ENCODE peak calls at places on chromosomes 12 and 14, in nine cellular contexts. V is H9, P is HuH-7, C is cardiac fibroblast, N is esophagus squamous epithelium, B is heart left ventricle, D is retina, F is NCI-H1092 treated with DMSO at 0.1 percent for 48 hours, L is fibroblast of lung. W is an unnamed sample.

GRCh38 chr12:119208626-119209061 is 29.9 kb downstream of the HSPB8 start:
- DNase-seq in C (peak), P (no peak), B (peak), N (no peak), F (no peak), D (peak), L (peak), V (peak), W (no peak)

GRCh38 chr12:77231548-77231947 is 166.2 kb upstream of the E2F7 start:
- DNase-seq in D (no peak), L (peak), F (no peak), V (no peak), N (no peak), B (peak), P (no peak), C (peak), W (no peak)

GRCh38 chr14:69358233-69358963 is 39.7 kb downstream of the ERH start:
- DNase-seq in N (no peak), V (no peak), D (no peak), F (no peak), L (peak), C (no peak), B (no peak), P (no peak), W (no peak)

GRCh38 chr12:90576707-90577106 is 378.3 kb downstream of the CCER1 start:
- DNase-seq in N (no peak), C (peak), F (no peak), B (no peak), P (no peak), V (no peak), D (no peak), L (no peak), W (no peak)

GRCh38 chr12:66775941-66776340 is 97.1 kb upstream of the GRIP1 start:
- DNase-seq in F (no peak), P (no peak), V (no peak), N (no peak), L (no peak), D (no peak), C (no peak), B (no peak), W (no peak)

GRCh38 chr14:50984061-50984710 is 39.9 kb upstream of the PYGL start:
- DNase-seq in L (no peak), D (no peak), C (no peak), V (no peak), N (no peak), F (no peak), P (no peak), B (no peak), W (no peak)

GRCh38 chr12:63889236-63889635 is 44.7 kb downstream of the SRGAP1 start:
- DNase-seq in P (no peak), F (no peak), C (peak), D (no peak), L (peak), B (no peak), N (no peak), V (no peak), W (no peak)

GRCh38 chr12:131018221-131018620 is 64.5 kb downstream of the ADGRD1 start:
- DNase-seq in D (no peak), P (no peak), L (no peak), V (no peak), F (no peak), C (no peak), B (no peak), N (no peak), W (no peak)

GRCh38 chr14:101808020-101808641 is 46.6 kb downstream of the PPP2R5C start:
- DNase-seq in B (no peak), V (peak), P (no peak), C (no peak), F (no peak), N (no peak), D (peak), L (no peak), W (no peak)

GRCh38 chr12:98399532-98399931 is 115.9 kb upstream of the TMPO start:
- DNase-seq in D (no peak), C (peak), V (peak), N (no peak), L (peak), P (no peak), B (no peak), F (no peak), W (no peak)

GRCh38 chr14:77316872-77317271 is 3.8 kb downstream of the POMT2 start:
- DNase-seq in F (peak), B (no peak), L (no peak), V (no peak), N (no peak), P (no peak), D (no peak), C (no peak), W (no peak)

GRCh38 chr14:22981090-22982012 is 1.0 kb downstream of the AJUBA start:
- DNase-seq in D (peak), F (no peak), B (no peak), P (no peak), C (peak), N (no peak), L (peak), V (peak), W (no peak)

GRCh38 chr14:68814376-68815287 is 21.8 kb upstream of the ZFP36L1 start:
- DNase-seq in D (peak), F (no peak), C (peak), L (peak), V (peak), B (peak), N (no peak), P (peak), W (no peak)

GRCh38 chr14:99871771-99872170 is 78.6 kb downstream of the EML1 start:
- DNase-seq in C (no peak), L (no peak), F (no peak), B (no peak), V (no peak), P (no peak), D (peak), N (no peak), W (no peak)

GRCh38 chr12:81546811-81547210 is 212.3 kb downstream of the PPFIA2 start:
- DNase-seq in D (no peak), V (no peak), L (no peak), F (no peak), N (no peak), B (no peak), P (no peak), C (no peak), W (no peak)

W was measured in cerebellar nuclear complex.